ENCODE peak calls at places on chromosomes 3 and 15, in eight cellular contexts. N is tibial artery, A is mucosa of descending colon, P is amygdala, J is Right ventricle myocardium superior, L is cardiac fibroblast, X is RCC 7860, V is fibroblast of the conjunctiva. W is an unnamed sample.

GRCh38 chr15:69014454-69014853 is at the start of gene NOX5:
- DNase-seq in N (no peak), A (no peak), P (no peak), J (no peak), L (no peak), X (no peak), V (no peak), W (no peak)

GRCh38 chr3:71050521-71051258 is 532.8 kb downstream of the FOXP1 start:
- DNase-seq in N (no peak), A (no peak), P (peak; percentile 32), J (no peak), L (peak; percentile 71), X (no peak), V (no peak), W (no peak)

GRCh38 chr3:13179181-13179580 is 106.0 kb upstream of the IQSEC1 start:
- DNase-seq in N (no peak), A (no peak), P (no peak), J (no peak), L (no peak), X (no peak), V (no peak), W (no peak)

GRCh38 chr15:60093273-60094067 is 89.4 kb downstream of the FOXB1 start:
- DNase-seq in N (no peak), A (no peak), P (no peak), J (no peak), L (peak; percentile 11), X (no peak), V (no peak), W (no peak)

GRCh38 chr3:123202451-123202850 is 708 bp downstream of the SEC22A start:
- DNase-seq in N (no peak), A (no peak), P (no peak), J (no peak), L (peak; percentile 1), X (no peak), V (no peak), W (no peak)

GRCh38 chr3:171948674-171949073 is 90.7 kb upstream of the FNDC3B start:
- DNase-seq in N (no peak), A (no peak), P (no peak), J (no peak), L (no peak), X (no peak), V (no peak), W (no peak)

GRCh38 chr15:80404719-80405553 is 754 bp downstream of the ARNT2 start:
- DNase-seq in N (peak; percentile 85), A (peak; percentile 37), P (peak; percentile 70), J (peak; percentile 51), L (no peak), X (no peak), V (no peak), W (peak; percentile 17)

GRCh38 chr15:98835889-98836288 is 171.7 kb downstream of the PGPEP1L start:
- DNase-seq in N (no peak), A (no peak), P (no peak), J (no peak), L (no peak), X (no peak), V (no peak), W (no peak)

GRCh38 chr3:111577113-111577512 is 18.0 kb downstream of the ZBED2 start:
- DNase-seq in N (no peak), A (no peak), P (no peak), J (no peak), L (no peak), X (no peak), V (no peak), W (no peak)

GRCh38 chr15:88982304-88982945 is 69.2 kb upstream of the MFGE8 start:
- DNase-seq in N (peak; percentile 88), A (no peak), P (no peak), J (peak; percentile 81), L (peak; percentile 94), X (peak; percentile 40), V (peak; percentile 47), W (peak; percentile 84)

GRCh38 chr15:84747423-84748273 is 744 bp upstream of the ZNF592 start:
- DNase-seq in N (peak; percentile 86), A (peak; percentile 89), P (peak; percentile 85), J (peak; percentile 87), L (peak; percentile 73), X (peak; percentile 57), V (no peak), W (peak; percentile 93)

GRCh38 chr3:113783463-113783862 is 36.6 kb downstream of the ATP6V1A start:
- DNase-seq in N (no peak), A (no peak), P (no peak), J (no peak), L (peak; percentile 96), X (peak; percentile 63), V (peak; percentile 82), W (no peak)

GRCh38 chr3:177364236-177364635 is 167.0 kb upstream of the TBL1XR1 start:
- DNase-seq in N (no peak), A (no peak), P (no peak), J (no peak), L (no peak), X (no peak), V (no peak), W (no peak)